ENCODE peak calls at places on chromosomes 3 and 15, in eight cellular contexts. E is mesothelial cell of epicardium, P is heart left ventricle, Z is glutamatergic neuron, F is fibroblast of lung, X is AG04449, C is stomach, O is suprapubic skin. K is an unnamed sample.

GRCh38 chr15:58299311-58299850 is 132.4 kb upstream of the LIPC start:
- DNase-seq in X (no peak), Z (no peak), F (peak), C (no peak), P (no peak), E (no peak), O (no peak), K (no peak)

GRCh38 chr3:134253475-134254231 is 3.0 kb upstream of the RYK start:
- DNase-seq in O (no peak), Z (no peak), C (no peak), E (no peak), P (no peak), X (no peak), F (no peak), K (no peak)

GRCh38 chr3:12756635-12757034 is 2.4 kb downstream of the TMEM40 start:
- DNase-seq in F (no peak), Z (no peak), P (no peak), E (no peak), X (no peak), C (no peak), O (no peak), K (no peak)

GRCh38 chr3:50602675-50603191 is 8.8 kb downstream of the CISH start:
- DNase-seq in O (no peak), C (peak), E (no peak), X (no peak), Z (no peak), P (no peak), F (no peak), K (peak)

GRCh38 chr3:308597-309321 is 112.2 kb downstream of the CHL1 start:
- DNase-seq in Z (no peak), E (no peak), F (no peak), C (no peak), X (no peak), P (peak), O (no peak), K (no peak)

GRCh38 chr3:141402476-141403171 is 34.3 kb downstream of the ZBTB38 start:
- DNase-seq in C (peak), P (peak), Z (peak), O (peak), F (peak), X (no peak), E (peak), K (peak)

GRCh38 chr3:45947361-45947760 is 4.1 kb downstream of the CXCR6 start:
- DNase-seq in X (no peak), F (no peak), E (no peak), P (no peak), C (no peak), Z (no peak), O (no peak), K (no peak)

GRCh38 chr3:127847236-127847720 is 25.0 kb upstream of the MGLL start:
- DNase-seq in E (no peak), O (no peak), F (no peak), Z (no peak), C (no peak), X (no peak), P (no peak), K (no peak)

GRCh38 chr15:101148881-101149664 is 102.8 kb downstream of the CHSY1 start:
- DNase-seq in P (no peak), Z (no peak), F (no peak), X (no peak), O (no peak), E (no peak), C (no peak), K (no peak)

GRCh38 chr3:194301730-194302129 is 49.4 kb downstream of the CPN2 start:
- DNase-seq in O (no peak), X (no peak), C (no peak), P (no peak), E (no peak), Z (no peak), F (no peak), K (no peak)

GRCh38 chr15:29117778-29118177 is 151.8 kb downstream of the NSMCE3 start:
- DNase-seq in C (no peak), X (no peak), Z (no peak), P (no peak), F (no peak), O (no peak), E (no peak), K (no peak)

GRCh38 chr3:13891492-13892073 is 11.7 kb upstream of the WNT7A start:
- DNase-seq in F (no peak), C (no peak), Z (no peak), O (no peak), P (no peak), E (no peak), X (no peak), K (no peak)

GRCh38 chr15:101320501-101321052 is 25.5 kb upstream of the SNRPA1 start:
- DNase-seq in X (no peak), F (peak), C (peak), E (no peak), P (peak), Z (no peak), O (no peak), K (no peak)

GRCh38 chr15:98728811-98729160 is 80.4 kb downstream of the IGF1R start:
- DNase-seq in E (no peak), Z (no peak), X (no peak), P (no peak), O (no peak), C (no peak), F (no peak), K (no peak)

GRCh38 chr3:108008931-108009635 is 81.7 kb downstream of the CD47 start:
- DNase-seq in X (peak), Z (no peak), O (no peak), E (no peak), C (no peak), P (no peak), F (no peak), K (no peak)

GRCh38 chr3:29668728-29669127 is 387.9 kb downstream of the RBMS3 start:
- DNase-seq in X (no peak), C (no peak), P (no peak), O (no peak), E (no peak), Z (no peak), F (no peak), K (no peak)

GRCh38 chr3:196604548-196604947 is 34.9 kb upstream of the NRROS start:
- DNase-seq in E (no peak), O (no peak), C (no peak), Z (no peak), F (no peak), P (no peak), X (no peak), K (no peak)

GRCh38 chr3:16264174-16264707 is 502 bp downstream of the DPH3 start:
- DNase-seq in O (no peak), C (no peak), Z (no peak), F (no peak), E (no peak), P (no peak), X (no peak), K (no peak)

GRCh38 chr3:95408464-95408862 is 1345.6 kb downstream of the NSUN3 start:
- DNase-seq in P (no peak), Z (no peak), E (no peak), F (no peak), X (no peak), O (no peak), C (no peak), K (no peak)

GRCh38 chr3:156642750-156643728 is 31.4 kb upstream of the TIPARP start:
- DNase-seq in X (no peak), F (no peak), P (no peak), E (no peak), Z (no peak), O (no peak), C (no peak), K (no peak)

GRCh38 chr3:140597792-140598191 is 80.1 kb upstream of the TRIM42 start:
- DNase-seq in O (no peak), E (no peak), C (no peak), Z (no peak), F (no peak), P (peak), X (no peak), K (no peak)

GRCh38 chr15:90423920-90424319 is 35.9 kb downstream of the IQGAP1 start:
- DNase-seq in Z (no peak), P (no peak), O (no peak), F (no peak), X (no peak), E (no peak), C (no peak), K (no peak)

GRCh38 chr3:129056832-129057231 is 3.7 kb upstream of the GP9 start:
- DNase-seq in E (no peak), C (no peak), O (no peak), Z (no peak), X (no peak), F (no peak), P (no peak), K (no peak)

GRCh38 chr3:45874677-45875346 is 11.5 kb upstream of the CCR9 start:
- DNase-seq in Z (no peak), F (no peak), O (no peak), P (no peak), X (no peak), E (no peak), C (no peak), K (no peak)

GRCh38 chr3:141021261-141021660 is 29.9 kb upstream of the SPSB4 start:
- DNase-seq in E (no peak), F (no peak), Z (no peak), C (no peak), P (no peak), O (no peak), X (peak), K (no peak)

GRCh38 chr3:24968076-24968475 is 460.0 kb upstream of the RARB start:
- DNase-seq in C (no peak), X (no peak), O (no peak), P (no peak), E (no peak), Z (no peak), F (no peak), K (no peak)

GRCh38 chr15:90101969-90102890 is at the start of gene IDH2:
- DNase-seq in X (no peak), C (peak), P (peak), Z (peak), O (no peak), F (peak), E (peak), K (peak)

GRCh38 chr3:101281616-101282015 is 38.8 kb downstream of the IMPG2 start:
- DNase-seq in X (no peak), Z (no peak), E (peak), O (no peak), P (no peak), F (no peak), C (no peak), K (no peak)

GRCh38 chr3:113614402-113614801 is 82.0 kb downstream of the USF3 start:
- DNase-seq in E (no peak), F (no peak), C (no peak), O (no peak), X (no peak), P (no peak), Z (no peak), K (peak)

GRCh38 chr3:195219351-195220045 is 51.5 kb downstream of the XXYLT1 start:
- DNase-seq in O (peak), X (no peak), F (no peak), C (no peak), Z (no peak), E (peak), P (no peak), K (no peak)

GRCh38 chr3:122794483-122794778 is 438 bp upstream of the SLC49A4 start:
- DNase-seq in P (no peak), X (no peak), Z (no peak), F (peak), C (no peak), O (no peak), E (no peak), K (no peak)

GRCh38 chr3:186053954-186054353 is 54.9 kb downstream of the ETV5 start:
- DNase-seq in O (no peak), X (peak), F (peak), P (no peak), E (no peak), C (no peak), Z (peak), K (no peak)

GRCh38 chr3:161310649-161311423 is 60.5 kb downstream of the SPTSSB start:
- DNase-seq in E (no peak), P (no peak), F (no peak), X (no peak), Z (no peak), C (no peak), O (no peak), K (no peak)

GRCh38 chr3:32969656-32970055 is 18.2 kb downstream of the CCR4 start:
- DNase-seq in Z (no peak), C (no peak), X (no peak), E (no peak), F (peak), P (no peak), O (no peak), K (no peak)

GRCh38 chr3:65439641-65440040 is 599.1 kb downstream of the MAGI1 start:
- DNase-seq in Z (peak), E (peak), P (peak), F (peak), X (no peak), C (peak), O (no peak), K (no peak)
- TF ChIP-seq CTCF in Z (peak), E (no peak), P (peak), F (peak), X (peak), C (peak), O (no peak), K (no peak)

GRCh38 chr3:187811580-187812250 is 66.4 kb upstream of the BCL6 start:
- DNase-seq in Z (no peak), F (peak), O (no peak), P (no peak), C (no peak), E (no peak), X (peak), K (no peak)

GRCh38 chr3:187804120-187805106 is 59.1 kb upstream of the BCL6 start:
- DNase-seq in P (no peak), E (no peak), F (no peak), Z (no peak), C (no peak), X (no peak), O (no peak), K (no peak)

GRCh38 chr3:187809979-187810568 is 64.8 kb upstream of the BCL6 start:
- DNase-seq in O (no peak), F (no peak), P (no peak), X (no peak), Z (no peak), E (no peak), C (no peak), K (no peak)

GRCh38 chr3:187807086-187807862 is 62.0 kb upstream of the BCL6 start:
- DNase-seq in O (no peak), F (peak), C (no peak), P (no peak), X (peak), E (no peak), Z (no peak), K (no peak)

GRCh38 chr3:187808466-187809291 is 63.4 kb upstream of the BCL6 start:
- DNase-seq in O (no peak), X (no peak), Z (peak), P (no peak), F (no peak), C (no peak), E (peak), K (peak)
- TF ChIP-seq CTCF in O (no peak), X (no peak), Z (no peak), P (no peak), F (no peak), C (no peak), E (no peak), K (no peak)

DNA sequence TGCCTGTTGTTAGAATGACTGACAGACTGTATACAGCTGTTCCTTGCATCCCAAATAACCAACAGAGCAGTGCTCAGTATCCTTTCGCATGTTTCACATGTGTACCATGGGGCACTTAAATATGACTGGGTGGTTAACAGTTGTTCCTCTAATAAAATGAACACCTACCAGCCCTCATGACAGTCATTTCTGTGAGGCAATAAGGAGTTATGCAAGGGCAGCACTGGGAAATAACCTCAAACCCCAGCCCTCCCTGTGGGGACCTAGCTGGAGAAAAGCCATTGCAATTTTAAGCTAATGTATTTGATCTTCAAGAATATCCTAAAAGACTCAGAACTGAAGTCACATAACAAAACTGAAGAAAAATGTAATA is 7.3 kb downstream of the RFT1 start:
- DNase-seq in E (no peak), Z (no peak), C (no peak), O (no peak), X (no peak), P (no peak), F (no peak), K (no peak)
- TF ChIP-seq CTCF in E (no peak), Z (no peak), C (no peak), O (no peak), X (no peak), P (no peak), F (no peak), K (no peak)

DNA sequence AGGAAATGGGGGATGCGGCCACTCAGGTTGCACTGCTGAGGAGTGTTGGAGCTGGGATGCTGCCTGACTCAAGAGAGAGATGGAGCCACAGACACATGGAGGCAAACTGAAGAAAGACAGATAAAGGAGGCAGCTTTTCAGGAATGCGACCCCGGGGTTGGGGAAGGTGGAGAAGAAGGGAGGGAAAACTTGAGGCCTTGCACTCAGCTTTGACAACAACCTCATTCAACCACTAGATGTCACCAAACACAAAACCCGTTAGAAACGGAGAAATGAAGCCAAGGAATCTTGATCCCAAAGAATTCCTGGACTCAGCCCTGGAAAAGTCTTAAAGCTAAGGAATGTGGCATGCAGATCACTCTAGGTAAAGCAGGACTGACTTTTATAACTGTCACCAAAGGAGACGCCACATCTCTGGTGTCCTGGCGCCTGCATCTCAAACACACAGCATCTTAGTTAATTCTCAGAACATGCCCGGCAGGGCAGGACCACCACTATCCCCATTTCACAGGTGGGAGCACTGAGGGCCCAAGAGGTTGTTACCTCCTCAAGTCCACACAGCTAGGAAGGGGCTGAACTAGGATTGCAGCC is 59.6 kb upstream of the LMCD1 start:
- DNase-seq in P (no peak), F (peak), O (no peak), Z (no peak), C (no peak), X (no peak), E (no peak), K (no peak)
- TF ChIP-seq CTCF in P (peak), F (peak), O (peak), Z (peak), C (peak), X (peak), E (peak), K (peak)

K was measured in breast epithelium.